ENCODE peak calls at places on chromosomes 13 and 19, in four cellular contexts. C, K, Y and J are unnamed samples. For H3K36me3 and H3K4me1, the result is how much of the 10 kb centered on the place peaks cover.

GRCh38 chr19:11673608-11674041 is 65.1 kb downstream of the ZNF823 start:
- DNase-seq in C (no peak), K (peak), Y (peak), J (peak)

GRCh38 chr13:20553309-20553708 is 13.6 kb upstream of the IFT88 start:
- DNase-seq in C (no peak), K (no peak), Y (no peak), J (peak)

GRCh38 chr19:51687791-51688664 is 5.1 kb upstream of the SPACA6 start:
- DNase-seq in C (peak), K (peak), Y (no peak), J (peak)

GRCh38 chr19:21587117-21587461 is 81.7 kb downstream of the ZNF429 start:
- DNase-seq in C (no peak), K (no peak), Y (no peak), J (no peak)

GRCh38 chr13:20869540-20869939 is 33.0 kb downstream of the XPO4 start:
- DNase-seq in C (no peak), K (no peak), Y (peak), J (no peak)

GRCh38 chr13:107799001-107799400 is 416.3 kb downstream of the LIG4 start:
- DNase-seq in C (no peak), K (no peak), Y (no peak), J (no peak)

GRCh38 chr19:35248310-35249145 is at the start of gene LSR:
- DNase-seq in C (peak), K (peak), Y (peak), J (no peak)

GRCh38 chr13:97367016-97367415 is 67.0 kb upstream of the RAP2A start:
- DNase-seq in C (no peak), K (no peak), Y (no peak), J (peak)

GRCh38 chr13:51816604-51817254 is 12.8 kb upstream of the DHRS12 start:
- DNase-seq in C (no peak), K (no peak), Y (no peak), J (no peak)

GRCh38 chr13:51815848-51816247 is 11.9 kb upstream of the DHRS12 start:
- DNase-seq in C (no peak), K (no peak), Y (no peak), J (no peak)

GRCh38 chr13:51814071-51814470 is 10.1 kb upstream of the DHRS12 start:
- DNase-seq in C (no peak), K (no peak), Y (no peak), J (no peak)

GRCh38 chr13:51817717-51818116 is 13.8 kb upstream of the DHRS12 start:
- DNase-seq in C (no peak), K (no peak), Y (no peak), J (no peak)

DNA sequence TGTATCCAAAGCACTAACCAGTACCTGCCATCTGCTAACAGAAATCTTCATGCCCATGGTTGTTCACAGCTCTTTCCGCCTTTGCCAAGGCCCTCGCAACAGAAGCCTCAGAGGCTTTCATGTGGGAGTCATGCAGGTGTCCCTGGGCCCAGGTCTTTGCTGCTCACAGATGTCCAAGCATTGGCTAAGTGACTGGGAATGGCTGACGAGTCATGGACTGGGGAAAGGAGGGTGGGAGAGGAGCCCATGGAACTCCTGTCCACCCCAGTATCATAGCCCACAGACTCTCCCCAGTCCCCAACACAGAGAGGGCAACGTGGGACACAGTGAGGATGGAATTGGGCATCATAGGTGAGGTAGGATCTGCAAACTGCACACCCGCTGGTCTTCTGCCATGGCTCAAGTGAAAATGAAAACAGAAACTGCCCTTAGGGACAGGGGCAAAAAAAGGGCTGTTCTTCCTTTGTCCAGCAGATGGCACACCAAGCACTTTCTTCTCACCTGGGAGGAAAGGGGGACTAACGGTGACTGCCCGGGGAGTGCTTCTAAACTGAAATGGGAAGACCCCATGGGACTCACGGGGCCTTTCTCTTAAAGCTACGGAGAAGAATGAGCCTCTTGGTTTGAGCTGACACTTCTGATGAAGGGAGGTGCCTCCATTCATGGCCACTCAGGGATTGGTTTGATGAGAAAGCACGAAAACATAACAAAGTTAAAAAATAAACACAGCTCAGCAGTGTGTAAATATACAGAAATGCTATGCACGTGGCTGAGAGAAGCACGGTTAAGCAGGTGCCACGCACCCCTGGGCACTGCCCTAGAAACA is 11.1 kb upstream of the DHRS12 start:
- DNase-seq in C (peak), K (peak), Y (peak), J (peak)
- H3K4me3 ChIP-seq in C (no peak), K (no peak), Y (no peak), J (peak)

GRCh38 chr19:16117594-16118033 is 5.9 kb downstream of the RAB8A start:
- DNase-seq in C (no peak), K (no peak), Y (no peak), J (no peak)
- H3K36me3 ChIP-seq in C (under half), K (under half), Y (under half), J (under half)

GRCh38 chr19:19488875-19489690 is 26.3 kb downstream of the TSSK6 start:
- DNase-seq in C (peak), K (peak), Y (peak), J (peak)
- H3K4me1 ChIP-seq in C (under half), K (under half), Y (under half), J (under half)

GRCh38 chr19:17513801-17514200 is 2.4 kb downstream of the PGLS start:
- DNase-seq in C (no peak), K (no peak), Y (no peak), J (peak)

GRCh38 chr19:17515408-17516149 is 4.1 kb downstream of the PGLS start:
- DNase-seq in C (no peak), K (no peak), Y (no peak), J (no peak)

GRCh38 chr19:17510220-17510993 is 1.0 kb upstream of the PGLS start:
- DNase-seq in C (no peak), K (no peak), Y (no peak), J (no peak)

GRCh38 chr19:17512574-17512939 is 1.1 kb downstream of the PGLS start:
- DNase-seq in C (no peak), K (no peak), Y (peak), J (no peak)

DNA sequence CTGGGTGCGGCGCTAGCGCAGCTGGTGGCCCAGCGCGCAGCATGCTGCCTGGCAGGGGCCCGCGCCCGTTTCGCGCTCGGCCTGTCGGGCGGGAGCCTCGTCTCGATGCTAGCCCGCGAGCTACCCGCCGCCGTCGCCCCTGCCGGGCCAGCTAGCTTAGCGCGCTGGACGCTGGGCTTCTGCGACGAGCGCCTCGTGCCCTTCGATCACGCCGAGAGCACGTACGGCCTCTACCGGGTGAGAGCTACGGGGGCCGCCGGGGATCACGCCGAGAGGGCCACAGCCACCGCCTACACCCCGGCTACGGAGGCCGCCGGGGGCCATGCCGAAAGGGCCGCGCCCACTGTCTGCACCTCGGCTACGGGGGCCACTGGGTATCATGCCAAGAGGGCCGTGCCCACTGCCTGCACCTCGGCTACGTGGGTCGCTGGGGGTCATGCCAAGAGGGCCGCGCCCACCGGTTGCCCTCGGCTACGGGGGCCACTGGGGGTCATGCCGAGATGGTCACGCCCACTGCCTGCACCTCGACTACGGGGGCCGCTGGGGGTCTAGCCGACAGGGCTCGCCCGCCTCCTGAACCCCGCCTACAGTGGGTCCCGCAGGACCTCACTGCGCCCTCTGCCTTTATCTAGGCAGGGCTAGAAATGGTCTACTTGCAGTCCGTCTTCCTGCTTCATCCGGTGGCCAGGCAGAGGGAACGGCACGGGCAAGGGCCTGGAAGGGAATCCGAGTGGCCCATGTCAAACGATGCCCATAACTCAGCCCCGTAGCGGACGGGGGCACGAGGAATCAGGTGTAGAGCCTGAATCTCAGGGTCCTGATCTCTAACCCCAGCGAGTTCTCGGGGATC is 500 bp downstream of the PGLS start:
- DNase-seq in C (peak), K (peak), Y (peak), J (peak)
- H3K4me3 ChIP-seq in C (peak), K (peak), Y (peak), J (peak)

GRCh38 chr13:33696530-33696929 is 121.4 kb upstream of the RFC3 start:
- DNase-seq in C (no peak), K (no peak), Y (no peak), J (no peak)
- H3K36me3 ChIP-seq in C (under half), K (under half), Y (under half), J (under half)

GRCh38 chr19:49858591-49858985 is 7.6 kb downstream of the PTOV1 start:
- DNase-seq in C (no peak), K (no peak), Y (no peak), J (no peak)
- H3K4me1 ChIP-seq in C (under half), K (under half), Y (under half), J (under half)

GRCh38 chr19:18192673-18193387 is at the start of gene MPV17L2:
- DNase-seq in C (peak), K (peak), Y (peak), J (peak)

GRCh38 chr19:18196511-18196845 is 3.5 kb downstream of the MPV17L2 start:
- DNase-seq in C (no peak), K (no peak), Y (no peak), J (no peak)

GRCh38 chr19:18193388-18194207 is 580 bp downstream of the MPV17L2 start:
- DNase-seq in C (no peak), K (peak), Y (peak), J (peak)

GRCh38 chr19:18194208-18194530 is 1.2 kb downstream of the MPV17L2 start:
- DNase-seq in C (no peak), K (no peak), Y (no peak), J (no peak)

DNA sequence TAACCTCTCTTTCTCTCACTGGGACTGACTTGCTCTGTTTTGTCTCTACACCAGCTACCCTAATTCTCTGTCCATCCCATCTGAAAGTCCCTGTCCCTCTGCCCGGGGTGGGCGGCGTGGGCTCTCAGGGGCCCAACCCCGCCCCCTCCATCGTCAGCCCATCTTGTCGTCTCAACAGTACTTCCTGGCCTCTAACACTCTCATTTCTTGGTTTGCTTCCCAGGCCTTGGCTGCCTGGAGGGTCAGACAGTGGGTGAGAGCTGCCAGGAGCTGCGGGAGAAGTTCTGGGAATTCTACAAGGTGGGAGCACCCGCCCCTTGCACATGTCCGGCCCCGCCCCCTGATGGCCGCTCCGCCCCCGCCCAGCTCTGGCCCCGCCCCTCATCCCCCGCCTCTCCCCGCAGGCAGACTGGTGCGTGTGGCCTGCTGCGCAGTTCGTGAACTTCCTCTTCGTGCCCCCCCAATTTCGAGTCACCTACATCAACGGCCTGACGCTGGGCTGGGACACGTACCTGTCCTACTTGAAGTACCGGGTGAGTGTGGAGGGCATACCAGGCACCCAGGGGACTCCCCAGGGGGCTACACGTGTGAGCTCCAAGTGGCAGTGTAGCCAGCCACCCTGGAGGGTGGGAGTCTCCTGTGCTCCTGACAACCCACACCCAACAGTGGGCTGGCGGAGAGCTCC is 1.7 kb downstream of the MPV17L2 start:
- DNase-seq in C (no peak), K (peak), Y (no peak), J (peak)
- H3K4me3 ChIP-seq in C (no peak), K (peak), Y (no peak), J (no peak)

GRCh38 chr19:39365531-39365930 is 23.3 kb downstream of the SAMD4B start:
- DNase-seq in C (no peak), K (no peak), Y (no peak), J (no peak)
- H3K36me3 ChIP-seq in C (under half), K (under half), Y (under half), J (half or more)

DNA sequence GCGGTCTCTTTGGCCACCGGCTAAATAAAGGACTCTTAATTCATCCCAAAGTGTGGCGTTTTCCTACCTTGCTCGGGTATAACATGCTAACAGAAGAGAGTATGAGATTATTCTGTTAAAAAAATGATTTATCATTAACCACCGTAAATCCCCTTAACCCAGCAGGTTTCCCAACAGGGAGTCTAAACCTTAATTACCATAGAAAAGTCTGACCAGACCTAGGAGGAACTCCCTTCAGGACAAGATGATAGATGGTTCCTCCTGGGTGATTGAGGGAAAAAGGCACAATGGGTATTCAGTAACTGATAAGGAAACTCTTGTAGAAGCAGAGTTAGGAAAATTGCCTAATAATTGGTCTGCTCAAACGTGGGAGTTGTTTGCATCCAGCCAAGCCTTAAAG is 193.7 kb downstream of the ZNF737 start:
- DNase-seq in C (no peak), K (no peak), Y (no peak), J (no peak)
- H3K4me1 ChIP-seq in C (under half), K (under half), Y (under half), J (under half)